ENCODE peak calls at places on chromosomes 3 and 15, in nine cellular contexts. W is endothelial cell; X is activated CD4-positive, alpha-beta T cell treated with anti-CD3 and anti-CD28 coated beads, Interleukin-2, amount 50 U/mL, for 48 hours; C is stimulated activated CD4-positive, alpha-beta T cell treated with anti-CD3 and anti-CD28 coated beads, Interleukin-12 subunit alpha, Interleukin-12 subunit beta, amount 100 ng/mL, for 4 hours; D is SHP77; R is skeletal muscle cell; K is activated CD8-positive, alpha-beta memory T cell treated with anti-CD3 and anti-CD28 coated beads for 1 hour; F is amniotic epithelial cell; V is NCI-H69. H is an unnamed sample.

GRCh38 chr3:154780263-154780662 is 299.9 kb upstream of the MME start:
- DNase-seq in W (no peak), X (no peak), C (no peak), D (no peak), R (no peak), K (no peak), F (no peak), V (no peak), H (no peak)

GRCh38 chr15:91278956-91279355 is 178.9 kb downstream of the SV2B start:
- DNase-seq in W (no peak), X (no peak), C (no peak), D (no peak), R (no peak), K (no peak), F (no peak), V (no peak), H (no peak)

GRCh38 chr15:37823601-37824275 is 110.7 kb upstream of the TMCO5A start:
- DNase-seq in W (no peak), X (no peak), C (no peak), D (peak), R (no peak), K (no peak), F (peak), V (peak), H (no peak)

GRCh38 chr15:60010467-60011257 is 6.6 kb downstream of the FOXB1 start:
- DNase-seq in W (no peak), X (no peak), C (no peak), D (no peak), R (no peak), K (no peak), F (no peak), V (no peak), H (no peak)

GRCh38 chr3:151201046-151201730 is 1.8 kb downstream of the GPR171 start:
- DNase-seq in W (no peak), X (no peak), C (no peak), D (no peak), R (no peak), K (no peak), F (no peak), V (no peak), H (no peak)

GRCh38 chr3:68935778-68936177 is 3.4 kb upstream of the TAFA4 start:
- DNase-seq in W (no peak), X (no peak), C (no peak), D (no peak), R (no peak), K (no peak), F (no peak), V (peak), H (no peak)

GRCh38 chr3:49872801-49873281 is 3.1 kb upstream of the CAMKV start:
- DNase-seq in W (no peak), X (peak), C (no peak), D (no peak), R (no peak), K (no peak), F (peak), V (peak), H (peak)

GRCh38 chr15:67416891-67417290 is 104.0 kb upstream of the C15orf61 start:
- DNase-seq in W (no peak), X (no peak), C (no peak), D (no peak), R (no peak), K (no peak), F (no peak), V (no peak), H (no peak)

H was measured in head of caudate nucleus.